ENCODE peak calls at places on chromosomes 13 and 19, in four cellular contexts. Y is GM13976; R is activated naive CD4-positive, alpha-beta T cell; K is CD4-positive, CD25-positive, alpha-beta regulatory T cell. O is an unnamed sample.

GRCh38 chr13:102309110-102309509 is 92.7 kb downstream of the FGF14 start:
- DNase-seq in Y (no peak), R (no peak), K (no peak), O (peak)

GRCh38 chr13:108929532-108929931 is 300.1 kb downstream of the MYO16 start:
- DNase-seq in Y (no peak), R (no peak), K (no peak), O (no peak)

GRCh38 chr13:108363651-108364050 is 94.1 kb downstream of the TNFSF13B start:
- DNase-seq in Y (no peak), R (no peak), K (no peak), O (no peak)

GRCh38 chr13:99382428-99383133 is 75.4 kb upstream of the GPR183 start:
- DNase-seq in Y (peak), R (no peak), K (peak), O (no peak)

GRCh38 chr19:1853295-1854031 is 5.2 kb upstream of the REXO1 start:
- DNase-seq in Y (peak), R (peak), K (peak), O (peak)

GRCh38 chr19:6095760-6096159 is 14.5 kb downstream of the RFX2 start:
- DNase-seq in Y (no peak), R (no peak), K (no peak), O (no peak)

GRCh38 chr19:15919243-15919642 is 15.1 kb downstream of the CYP4F11 start:
- DNase-seq in Y (no peak), R (no peak), K (no peak), O (no peak)

GRCh38 chr13:110486061-110486780 is 75.3 kb downstream of the RAB20 start:
- DNase-seq in Y (no peak), R (no peak), K (no peak), O (no peak)

GRCh38 chr19:7267792-7268736 is 26.1 kb downstream of the INSR start:
- DNase-seq in Y (no peak), R (no peak), K (no peak), O (no peak)

GRCh38 chr13:98927954-98928927 is 49.6 kb downstream of the DOCK9 start:
- DNase-seq in Y (no peak), R (no peak), K (no peak), O (no peak)

GRCh38 chr13:113906566-113906965 is 42.7 kb upstream of the GAS6 start:
- DNase-seq in Y (no peak), R (no peak), K (no peak), O (no peak)

GRCh38 chr19:8257052-8257443 is 47.9 kb downstream of the CERS4 start:
- DNase-seq in Y (no peak), R (no peak), K (no peak), O (no peak)

GRCh38 chr19:20103091-20103501 is 25.3 kb downstream of the ZNF90 start:
- DNase-seq in Y (no peak), R (no peak), K (no peak), O (no peak)

GRCh38 chr13:97967226-97967625 is 13.8 kb downstream of the IPO5 start:
- DNase-seq in Y (no peak), R (no peak), K (no peak), O (no peak)

GRCh38 chr13:51620165-51620983 is 36.1 kb downstream of the WDFY2 start:
- DNase-seq in Y (no peak), R (no peak), K (no peak), O (no peak)

GRCh38 chr19:35712910-35713845 is 4.6 kb upstream of the KMT2B start:
- DNase-seq in Y (peak), R (no peak), K (peak), O (no peak)

GRCh38 chr13:113179374-113180230 is 21.2 kb downstream of the PROZ start:
- DNase-seq in Y (no peak), R (no peak), K (no peak), O (no peak)

GRCh38 chr19:34994643-34995471 is 5.3 kb upstream of the GRAMD1A start:
- DNase-seq in Y (no peak), R (no peak), K (no peak), O (no peak)

GRCh38 chr19:4403005-4403761 is 743 bp downstream of the CHAF1A start:
- DNase-seq in Y (no peak), R (no peak), K (no peak), O (no peak)

GRCh38 chr19:18440421-18440877 is 2.5 kb upstream of the ISYNA1 start:
- DNase-seq in Y (peak), R (peak), K (peak), O (peak)

GRCh38 chr19:13557756-13558398 is 51.6 kb upstream of the CACNA1A start:
- DNase-seq in Y (no peak), R (no peak), K (peak), O (no peak)

GRCh38 chr19:7395360-7395781 is 46.6 kb downstream of the ARHGEF18 start:
- DNase-seq in Y (no peak), R (no peak), K (no peak), O (no peak)

GRCh38 chr19:58581227-58582141 is 8.3 kb upstream of the MZF1 start:
- DNase-seq in Y (peak), R (no peak), K (peak), O (no peak)

GRCh38 chr13:43994999-43995859 is 115.5 kb downstream of the LACC1 start:
- DNase-seq in Y (no peak), R (no peak), K (no peak), O (no peak)

GRCh38 chr13:95367309-95367843 is 66.1 kb upstream of the ABCC4 start:
- DNase-seq in Y (no peak), R (no peak), K (no peak), O (peak)

GRCh38 chr19:21765151-21765550 is 2.2 kb downstream of the ZNF100 start:
- DNase-seq in Y (no peak), R (no peak), K (peak), O (no peak)

GRCh38 chr13:110347535-110348308 is 40.6 kb downstream of the COL4A2 start:
- DNase-seq in Y (no peak), R (no peak), K (no peak), O (no peak)

GRCh38 chr19:54523403-54523802 is 20.8 kb downstream of the LAIR2 start:
- DNase-seq in Y (no peak), R (no peak), K (peak), O (no peak)

GRCh38 chr19:19372656-19373416 is 32.6 kb upstream of the GATAD2A start:
- DNase-seq in Y (peak), R (peak), K (peak), O (no peak)

GRCh38 chr19:38918526-38918925 is 6.5 kb upstream of the CCER2 start:
- DNase-seq in Y (no peak), R (no peak), K (no peak), O (no peak)

GRCh38 chr13:29571876-29572570 is 23.5 kb downstream of the SLC7A1 start:
- DNase-seq in Y (no peak), R (no peak), K (no peak), O (no peak)

GRCh38 chr13:20400774-20401173 is 124.9 kb downstream of the CRYL1 start:
- DNase-seq in Y (no peak), R (no peak), K (no peak), O (no peak)

GRCh38 chr13:23185542-23185941 is 4.8 kb downstream of the SGCG start:
- DNase-seq in Y (no peak), R (no peak), K (no peak), O (no peak)

GRCh38 chr19:39759457-39760184 is 19.0 kb upstream of the LEUTX start:
- DNase-seq in Y (no peak), R (no peak), K (no peak), O (no peak)

GRCh38 chr19:16293133-16294085 is 31.2 kb upstream of the KLF2 start:
- DNase-seq in Y (no peak), R (no peak), K (no peak), O (no peak)

GRCh38 chr13:76229281-76229680 is 593.2 kb downstream of the LMO7 start:
- DNase-seq in Y (no peak), R (no peak), K (no peak), O (no peak)

O was measured in BE2C.